ENCODE peak calls at places on chromosomes 16 and 17, in five cellular contexts. A, Z, V, F and J are unnamed samples.

GRCh38 chr16:89945654-89946053 is 2.9 kb upstream of the DEF8 start:
- DNase-seq in V (no peak), Z (no peak), F (no peak), A (no peak), J (no peak)

GRCh38 chr16:73505178-73505968 is 457.4 kb upstream of the ZFHX3 start:
- DNase-seq in F (no peak), V (no peak), Z (no peak), A (no peak), J (no peak)

GRCh38 chr16:85485379-85485778 is 127.7 kb upstream of the GSE1 start:
- DNase-seq in V (no peak), Z (no peak), F (no peak), A (no peak), J (no peak)

GRCh38 chr16:52399116-52399515 is 147.8 kb downstream of the TOX3 start:
- DNase-seq in F (no peak), Z (no peak), V (no peak), A (no peak), J (no peak)

GRCh38 chr17:76124582-76125390 is 16.3 kb downstream of the FOXJ1 start:
- DNase-seq in Z (no peak), F (peak; percentile 52), A (no peak), V (no peak), J (no peak)

GRCh38 chr16:56120447-56121155 is 70.7 kb upstream of the GNAO1 start:
- DNase-seq in Z (no peak), V (no peak), F (peak; percentile 28), A (no peak), J (no peak)

GRCh38 chr17:39576187-39576586 is 31.5 kb downstream of the NEUROD2 start:
- DNase-seq in A (no peak), V (no peak), F (peak; percentile 87), Z (no peak), J (no peak)

GRCh38 chr16:27269300-27270150 is 953 bp upstream of the NSMCE1 start:
- DNase-seq in F (no peak), V (no peak), A (no peak), Z (no peak), J (no peak)

DNA sequence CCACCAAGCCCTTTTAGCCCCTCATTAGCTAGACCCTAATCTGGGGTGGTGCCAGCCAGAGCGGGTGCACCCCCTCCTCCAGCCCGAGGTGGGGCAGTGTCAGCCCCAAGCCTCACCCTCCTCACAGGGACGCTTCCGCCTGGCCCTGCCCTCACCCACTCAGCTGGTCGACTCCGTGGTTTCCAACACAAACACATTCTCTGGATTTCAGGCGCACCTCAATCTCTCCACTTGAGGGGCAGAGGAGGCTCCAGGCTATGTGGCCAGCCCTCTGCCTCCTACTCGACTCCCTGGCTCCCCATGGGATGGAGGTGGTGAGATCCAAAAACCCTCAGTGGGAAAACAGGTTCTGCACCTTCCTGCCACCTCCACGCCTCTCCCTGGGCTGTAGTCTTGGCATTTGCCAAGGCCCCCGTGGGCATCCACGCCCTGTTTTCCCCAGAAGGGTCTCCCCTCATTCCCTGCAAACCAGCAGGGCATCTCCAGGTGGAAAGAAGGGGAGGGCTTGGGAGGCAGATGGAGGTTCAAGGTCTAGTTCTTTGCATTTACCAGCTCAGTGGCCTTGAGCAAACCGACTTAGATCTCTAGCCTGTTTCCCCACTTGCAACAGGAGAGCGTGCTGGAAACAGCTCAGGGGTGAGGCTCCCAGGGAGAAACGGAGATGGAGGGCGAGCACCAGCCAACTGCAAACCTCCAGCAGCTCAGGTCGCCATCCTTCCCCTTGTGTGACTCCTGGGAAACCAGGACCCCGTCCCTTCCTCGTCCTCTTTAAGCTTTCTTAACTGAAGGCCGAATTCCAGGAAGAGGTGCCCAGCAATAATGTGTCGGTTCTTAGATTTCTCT is 1.7 kb downstream of the EMP2 start:
- DNase-seq in Z (no peak), F (no peak), A (peak; percentile 68), V (no peak), J (peak; percentile 29)
- TF ChIP-seq EP300 in Z (no peak), F (no peak), A (no peak), V (no peak), J (no peak)

DNA sequence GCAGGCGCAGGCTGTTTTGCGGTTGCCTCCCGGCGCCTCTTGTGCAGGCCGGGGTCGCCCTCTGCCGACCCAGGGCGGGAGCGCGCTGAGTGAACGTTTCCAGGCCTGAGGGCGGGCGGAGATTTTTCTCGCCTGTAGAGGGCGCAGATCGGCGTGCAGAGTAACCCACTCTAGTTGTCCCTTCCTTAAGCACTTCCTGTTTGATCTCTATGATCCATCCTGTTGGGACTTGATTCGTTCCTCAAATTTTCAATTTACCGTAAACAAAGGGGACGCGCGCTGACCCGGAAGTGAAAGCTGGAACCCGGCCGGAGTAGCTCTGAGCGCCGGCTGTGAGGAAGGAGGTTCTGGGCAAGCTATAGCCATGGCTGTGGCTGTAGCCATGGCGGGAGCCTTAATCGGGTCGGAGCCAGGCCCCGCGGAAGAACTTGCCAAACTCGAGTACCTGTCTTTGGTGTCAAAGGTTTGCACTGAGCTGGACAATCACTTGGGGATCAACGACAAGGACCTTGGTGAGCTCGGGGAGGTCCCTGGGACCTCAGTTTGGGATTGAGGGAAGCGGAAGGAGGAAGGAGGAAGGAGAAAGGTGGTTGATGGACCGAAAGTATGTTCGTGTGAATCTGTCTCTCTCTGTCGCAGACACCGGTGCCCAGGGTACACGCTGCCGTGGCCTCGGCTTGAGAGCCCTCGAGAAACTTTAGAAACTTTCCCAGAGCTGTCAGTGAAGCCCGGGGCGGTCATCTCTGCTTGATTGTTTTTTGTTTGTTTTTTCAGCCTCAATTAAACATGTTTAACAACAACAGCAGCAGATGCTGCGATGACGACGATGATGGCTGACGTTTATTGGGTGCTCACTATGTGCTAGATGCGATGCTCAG is at the start of gene DHX8:
- DNase-seq in V (peak; percentile 99), Z (peak; percentile 97), A (peak; percentile 98), F (peak; percentile 90), J (peak; percentile 99)
- TF ChIP-seq EP300 in V (no peak), Z (peak; percentile 98), A (no peak), F (peak; percentile 8), J (no peak)

GRCh38 chr17:77881545-77881944 is 77.0 kb upstream of the TNRC6C start:
- DNase-seq in A (peak; percentile 79), Z (peak; percentile 54), V (peak; percentile 90), F (peak; percentile 86), J (no peak)
- TF ChIP-seq EP300 in A (no peak), Z (peak; percentile 23), V (no peak), F (peak; percentile 75), J (no peak)

GRCh38 chr17:44137891-44138709 is 3.6 kb upstream of the HROB start:
- DNase-seq in V (peak; percentile 95), A (peak; percentile 73), F (peak; percentile 43), Z (peak; percentile 69), J (peak; percentile 84)
- TF ChIP-seq EP300 in V (peak; percentile 34), A (no peak), F (no peak), Z (peak; percentile 78), J (no peak)

GRCh38 chr17:17889922-17890321 is 53.1 kb upstream of the SREBF1 start:
- DNase-seq in F (no peak), Z (no peak), V (no peak), A (no peak), J (no peak)

GRCh38 chr17:17888821-17889220 is 52.0 kb upstream of the SREBF1 start:
- DNase-seq in Z (no peak), V (no peak), A (no peak), F (peak; percentile 53), J (no peak)

GRCh38 chr17:17892009-17892408 is 55.2 kb upstream of the SREBF1 start:
- DNase-seq in Z (no peak), A (no peak), F (no peak), V (no peak), J (no peak)

GRCh38 chr17:17892731-17893130 is 55.9 kb upstream of the SREBF1 start:
- DNase-seq in A (no peak), F (no peak), V (no peak), Z (no peak), J (no peak)

DNA sequence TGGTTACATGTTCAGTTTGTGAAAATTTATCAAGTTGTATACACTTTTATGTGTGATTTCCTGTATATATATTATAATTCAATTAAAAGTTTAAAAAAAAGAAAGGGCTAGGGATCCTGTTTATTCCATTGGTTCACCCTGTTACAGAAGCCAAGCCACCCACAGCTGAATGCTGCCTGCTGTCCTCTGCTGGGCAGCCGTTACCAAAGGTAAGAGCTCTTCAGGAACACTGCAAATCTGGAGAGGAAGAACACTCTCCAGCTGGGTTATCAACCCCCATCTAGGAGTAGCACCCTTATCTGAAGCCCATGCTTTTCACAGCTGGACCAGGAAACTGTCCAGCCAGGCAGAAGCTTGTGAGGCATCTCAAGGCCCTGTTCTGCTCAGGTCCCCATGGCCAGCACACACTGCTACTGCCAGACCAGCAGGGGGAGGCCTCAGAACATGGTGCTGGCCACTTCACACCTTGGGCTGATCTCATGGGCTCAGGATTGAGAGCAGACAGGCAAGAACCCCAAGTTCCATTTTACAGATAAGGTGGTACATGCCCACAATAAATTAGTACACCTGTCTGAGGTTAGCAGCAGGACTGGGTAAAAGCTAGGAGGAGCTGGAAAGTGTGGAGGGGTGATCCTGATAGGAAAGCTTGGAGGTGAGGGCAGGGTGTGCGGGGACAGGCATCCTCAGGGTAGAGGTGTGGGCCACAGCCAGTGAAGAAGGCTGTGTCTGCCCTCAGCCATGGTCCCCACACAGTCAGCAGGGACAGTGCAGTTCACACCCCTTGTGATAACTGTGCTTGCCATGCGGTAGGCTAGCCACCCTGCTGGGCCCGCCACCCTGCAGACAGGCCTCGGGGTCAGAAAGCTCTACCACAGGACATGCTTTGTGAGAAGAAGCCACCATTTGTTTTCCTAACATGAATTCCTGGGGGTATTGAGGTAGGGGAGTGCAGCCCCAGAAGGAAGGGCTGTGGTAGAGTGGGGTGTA is 54.3 kb upstream of the SREBF1 start:
- DNase-seq in A (peak; percentile 50), V (no peak), F (peak; percentile 71), Z (no peak), J (no peak)
- TF ChIP-seq EP300 in A (no peak), V (no peak), F (no peak), Z (no peak), J (no peak)

GRCh38 chr16:78485188-78485898 is 385.9 kb downstream of the WWOX start:
- DNase-seq in V (no peak), F (no peak), A (no peak), Z (no peak), J (no peak)

GRCh38 chr16:78484509-78485058 is 385.1 kb downstream of the WWOX start:
- DNase-seq in Z (no peak), F (no peak), V (no peak), A (no peak), J (no peak)

GRCh38 chr16:78485899-78486221 is 386.4 kb downstream of the WWOX start:
- DNase-seq in V (no peak), A (no peak), F (no peak), Z (no peak), J (no peak)

GRCh38 chr16:78480588-78480987 is 381.1 kb downstream of the WWOX start:
- DNase-seq in V (no peak), F (no peak), A (no peak), Z (no peak), J (no peak)

DNA sequence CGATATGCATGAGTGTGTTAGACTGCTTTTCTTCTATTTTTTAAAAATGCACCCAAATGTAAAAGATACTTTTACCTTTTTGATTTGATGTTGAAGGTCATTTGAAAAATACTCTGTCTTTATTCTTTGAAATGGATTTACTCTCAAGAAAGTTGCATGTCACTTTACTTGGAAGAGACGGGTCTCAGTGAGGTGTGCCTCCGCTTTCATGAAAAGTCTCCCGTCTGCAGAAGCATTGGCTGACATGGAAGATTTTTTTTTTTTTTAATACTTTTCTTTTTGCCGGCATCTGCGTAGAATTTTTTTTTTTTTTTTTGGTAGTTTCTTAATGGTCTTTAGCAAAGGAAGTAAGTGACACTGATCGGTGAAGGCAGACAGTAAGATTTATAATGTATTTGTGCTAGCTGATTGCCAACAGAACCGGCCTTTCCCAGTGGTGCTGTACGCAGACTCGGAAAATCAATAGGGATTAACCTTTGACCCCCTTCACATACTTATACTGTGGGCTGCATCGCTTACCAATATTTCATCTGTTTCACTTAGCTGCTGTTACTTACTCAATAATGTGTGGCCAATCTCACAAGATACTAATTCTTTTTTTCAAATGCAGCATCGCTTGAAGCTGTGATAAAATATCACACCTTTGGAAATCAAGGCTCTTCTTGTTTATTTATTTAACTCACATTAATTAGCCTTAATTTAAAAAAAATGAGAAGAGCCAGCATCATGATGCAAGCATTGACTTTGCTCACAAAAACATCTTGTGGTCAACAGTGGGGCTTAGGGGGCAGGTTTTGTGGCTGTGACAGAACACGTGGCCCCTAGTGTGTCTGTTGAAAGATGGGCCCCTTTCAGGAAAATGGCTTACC is 383.9 kb downstream of the WWOX start:
- DNase-seq in Z (no peak), V (no peak), A (no peak), F (no peak), J (no peak)
- TF ChIP-seq EP300 in Z (no peak), V (no peak), A (no peak), F (no peak), J (no peak)